ENCODE peak calls at places on chromosomes 13 and 19, in five cellular contexts. E is right atrium auricular region, S is hypothalamus, F is T-cell, Q is retinal pigment epithelial cell. W is an unnamed sample.
A peak's percentile ranks its signal among the peaks of the same experiment; 100 is the strongest.

GRCh38 chr13:30257433-30258099 is 49.8 kb downstream of the KATNAL1 start:
- DNase-seq in S (no peak), F (no peak), Q (no peak), E (no peak), W (no peak)

GRCh38 chr19:10855879-10856522 is 7.8 kb downstream of the C19orf38 start:
- DNase-seq in E (no peak), Q (no peak), F (no peak), S (no peak), W (peak; percentile 59)

GRCh38 chr19:52248256-52248655 is 21.1 kb upstream of the ZNF766 start:
- DNase-seq in S (no peak), E (no peak), Q (no peak), F (peak; percentile 60), W (peak; percentile 32)

GRCh38 chr13:76730220-76730619 is 156.0 kb downstream of the KCTD12 start:
- DNase-seq in S (no peak), Q (no peak), E (no peak), F (no peak), W (no peak)

GRCh38 chr13:31209172-31209818 is 9.5 kb downstream of the B3GLCT start:
- DNase-seq in F (no peak), Q (peak; percentile 82), E (peak; percentile 69), S (peak; percentile 43), W (no peak)

GRCh38 chr19:34327851-34328250 is 37.1 kb upstream of the GPI start:
- DNase-seq in S (no peak), Q (no peak), E (no peak), F (no peak), W (no peak)

GRCh38 chr13:83819156-83819555 is 63.1 kb downstream of the SLITRK1 start:
- DNase-seq in Q (no peak), F (no peak), S (no peak), E (no peak), W (no peak)

GRCh38 chr13:40064723-40065122 is 409.3 kb downstream of the COG6 start:
- DNase-seq in Q (peak; percentile 86), E (no peak), S (no peak), F (no peak), W (no peak)

GRCh38 chr13:24180743-24181384 is 20.3 kb downstream of the SPATA13 start:
- DNase-seq in E (no peak), Q (no peak), F (no peak), S (no peak), W (no peak)

GRCh38 chr19:16584825-16585801 is 12.9 kb upstream of the SLC35E1 start:
- DNase-seq in S (no peak), F (no peak), Q (no peak), E (no peak), W (no peak)

GRCh38 chr13:78012046-78012445 is 93.4 kb upstream of the EDNRB start:
- DNase-seq in F (no peak), S (no peak), Q (no peak), E (no peak), W (no peak)

GRCh38 chr13:111049791-111050538 is 65.1 kb upstream of the ARHGEF7 start:
- DNase-seq in F (no peak), Q (no peak), E (peak; percentile 46), S (no peak), W (peak; percentile 16)

GRCh38 chr13:31775686-31776085 is 36.4 kb downstream of the RXFP2 start:
- DNase-seq in F (no peak), Q (no peak), E (peak; percentile 81), S (peak; percentile 27), W (no peak)

GRCh38 chr13:51874651-51875050 is 12.9 kb downstream of the CCDC70 start:
- DNase-seq in S (no peak), F (no peak), E (no peak), Q (no peak), W (no peak)

GRCh38 chr19:7450243-7451223 is 38.3 kb downstream of the PEX11G start:
- DNase-seq in F (no peak), Q (no peak), S (no peak), E (no peak), W (peak; percentile 94)

GRCh38 chr19:35077411-35078223 is 36.1 kb downstream of the HPN start:
- DNase-seq in E (no peak), F (no peak), Q (no peak), S (no peak), W (no peak)

GRCh38 chr13:71240906-71241305 is 626.1 kb downstream of the DACH1 start:
- DNase-seq in E (no peak), S (no peak), Q (no peak), F (no peak), W (no peak)

GRCh38 chr19:2575734-2576481 is 100.0 kb downstream of the GADD45B start:
- DNase-seq in S (no peak), F (no peak), Q (no peak), E (peak; percentile 96), W (no peak)